ENCODE peak calls at places on chromosomes 1 and 21, in eight cellular contexts. One of them, this sample, is unnamed.

GRCh38 chr1:215523906-215524305 is 43.2 kb upstream of the KCTD3 start:
- DNase-seq in HEK293T: no peak
- DNase-seq in left cardiac atrium: no peak
- DNase-seq in effector memory CD8-positive, alpha-beta T cell: no peak
- DNase-seq in iPS-NIHi11: no peak
- DNase-seq in fibroblast of gingiva: no peak
- DNase-seq in ELF-1: no peak
- DNase-seq in NCI-H774: no peak
- DNase-seq in this sample: no peak

GRCh38 chr1:32998997-32999396 is 34.4 kb upstream of the RNF19B start:
- DNase-seq in HEK293T: no peak
- DNase-seq in left cardiac atrium: peak
- DNase-seq in effector memory CD8-positive, alpha-beta T cell: no peak
- DNase-seq in iPS-NIHi11: no peak
- DNase-seq in fibroblast of gingiva: no peak
- DNase-seq in ELF-1: no peak
- DNase-seq in NCI-H774: no peak
- DNase-seq in this sample: no peak

GRCh38 chr1:88780485-88780884 is 96.4 kb downstream of the PKN2 start:
- DNase-seq in HEK293T: no peak
- DNase-seq in left cardiac atrium: no peak
- DNase-seq in effector memory CD8-positive, alpha-beta T cell: no peak
- DNase-seq in iPS-NIHi11: no peak
- DNase-seq in fibroblast of gingiva: no peak
- DNase-seq in ELF-1: no peak
- DNase-seq in NCI-H774: no peak
- DNase-seq in this sample: no peak

GRCh38 chr1:223011230-223011856 is 131.7 kb downstream of the TLR5 start:
- DNase-seq in HEK293T: no peak
- DNase-seq in left cardiac atrium: no peak
- DNase-seq in effector memory CD8-positive, alpha-beta T cell: no peak
- DNase-seq in iPS-NIHi11: no peak
- DNase-seq in fibroblast of gingiva: no peak
- DNase-seq in ELF-1: no peak
- DNase-seq in NCI-H774: no peak
- DNase-seq in this sample: no peak

GRCh38 chr1:204567067-204567466 is 50.9 kb downstream of the MDM4 start:
- DNase-seq in HEK293T: no peak
- DNase-seq in left cardiac atrium: no peak
- DNase-seq in effector memory CD8-positive, alpha-beta T cell: no peak
- DNase-seq in iPS-NIHi11: no peak
- DNase-seq in fibroblast of gingiva: no peak
- DNase-seq in ELF-1: no peak
- DNase-seq in NCI-H774: no peak
- DNase-seq in this sample: no peak

GRCh38 chr21:37871121-37871862 is 45.0 kb downstream of the KCNJ6 start:
- DNase-seq in HEK293T: no peak
- DNase-seq in left cardiac atrium: no peak
- DNase-seq in effector memory CD8-positive, alpha-beta T cell: no peak
- DNase-seq in iPS-NIHi11: no peak
- DNase-seq in fibroblast of gingiva: peak
- DNase-seq in ELF-1: no peak
- DNase-seq in NCI-H774: no peak
- DNase-seq in this sample: no peak

GRCh38 chr21:46161800-46162592 is 6.6 kb upstream of the FTCD start:
- DNase-seq in HEK293T: no peak
- DNase-seq in left cardiac atrium: no peak
- DNase-seq in effector memory CD8-positive, alpha-beta T cell: no peak
- DNase-seq in iPS-NIHi11: no peak
- DNase-seq in fibroblast of gingiva: no peak
- DNase-seq in ELF-1: no peak
- DNase-seq in NCI-H774: no peak
- DNase-seq in this sample: no peak

GRCh38 chr1:59445040-59445439 is 148.1 kb downstream of the FGGY start:
- DNase-seq in HEK293T: no peak
- DNase-seq in left cardiac atrium: no peak
- DNase-seq in effector memory CD8-positive, alpha-beta T cell: no peak
- DNase-seq in iPS-NIHi11: peak
- DNase-seq in fibroblast of gingiva: peak
- DNase-seq in ELF-1: no peak
- DNase-seq in NCI-H774: no peak
- DNase-seq in this sample: no peak

GRCh38 chr1:200075522-200075921 is 48.0 kb downstream of the NR5A2 start:
- DNase-seq in HEK293T: no peak
- DNase-seq in left cardiac atrium: peak
- DNase-seq in effector memory CD8-positive, alpha-beta T cell: no peak
- DNase-seq in iPS-NIHi11: no peak
- DNase-seq in fibroblast of gingiva: no peak
- DNase-seq in ELF-1: peak
- DNase-seq in NCI-H774: no peak
- DNase-seq in this sample: no peak

GRCh38 chr1:98133151-98133550 is 212.3 kb upstream of the DPYD start:
- DNase-seq in HEK293T: no peak
- DNase-seq in left cardiac atrium: no peak
- DNase-seq in effector memory CD8-positive, alpha-beta T cell: no peak
- DNase-seq in iPS-NIHi11: no peak
- DNase-seq in fibroblast of gingiva: peak
- DNase-seq in ELF-1: no peak
- DNase-seq in NCI-H774: no peak
- DNase-seq in this sample: no peak

GRCh38 chr1:176786274-176786673 is 323.3 kb downstream of the PAPPA2 start:
- DNase-seq in HEK293T: no peak
- DNase-seq in left cardiac atrium: no peak
- DNase-seq in effector memory CD8-positive, alpha-beta T cell: no peak
- DNase-seq in iPS-NIHi11: no peak
- DNase-seq in fibroblast of gingiva: no peak
- DNase-seq in ELF-1: no peak
- DNase-seq in NCI-H774: no peak
- DNase-seq in this sample: no peak